ENCODE peak calls at places on chromosomes 13 and 19, in four cellular contexts. One of them, this sample, is unnamed.

GRCh38 chr13:63497601-63498000 is 2082.0 kb upstream of the PCDH20 start:
- DNase-seq in IMR-90: peak; percentile 41
- DNase-seq in endothelial cell of umbilical vein: peak; percentile 4
- DNase-seq in K562: no peak
- DNase-seq in this sample: no peak

GRCh38 chr13:27406178-27406939 is 18.1 kb upstream of the GTF3A start:
- DNase-seq in IMR-90: peak; percentile 49
- DNase-seq in endothelial cell of umbilical vein: peak; percentile 47
- DNase-seq in K562: peak; percentile 30
- DNase-seq in this sample: no peak

GRCh38 chr19:13995878-13996765 is 10.0 kb downstream of the RFX1 start:
- DNase-seq in IMR-90: no peak
- DNase-seq in endothelial cell of umbilical vein: no peak
- DNase-seq in K562: no peak
- DNase-seq in this sample: no peak

GRCh38 chr19:38250821-38251563 is 5.2 kb downstream of the PPP1R14A start:
- DNase-seq in IMR-90: no peak
- DNase-seq in endothelial cell of umbilical vein: no peak
- DNase-seq in K562: no peak
- DNase-seq in this sample: no peak

GRCh38 chr19:38676023-38676877 is 28.8 kb downstream of the ACTN4 start:
- DNase-seq in IMR-90: peak; percentile 78
- DNase-seq in endothelial cell of umbilical vein: peak; percentile 47
- DNase-seq in K562: peak; percentile 95
- DNase-seq in this sample: no peak

GRCh38 chr13:39058040-39058439 is 19.8 kb downstream of the NHLRC3 start:
- DNase-seq in IMR-90: no peak
- DNase-seq in endothelial cell of umbilical vein: no peak
- DNase-seq in K562: no peak
- DNase-seq in this sample: no peak

GRCh38 chr19:34457446-34457845 is 24.1 kb upstream of the WTIP start:
- DNase-seq in IMR-90: no peak
- DNase-seq in endothelial cell of umbilical vein: no peak
- DNase-seq in K562: no peak
- DNase-seq in this sample: no peak

GRCh38 chr13:28613562-28613961 is 45.4 kb upstream of the POMP start:
- DNase-seq in IMR-90: no peak
- DNase-seq in endothelial cell of umbilical vein: no peak
- DNase-seq in K562: no peak
- DNase-seq in this sample: no peak

GRCh38 chr13:113616991-113617749 is 32.6 kb downstream of the TFDP1 start:
- DNase-seq in IMR-90: peak; percentile 72
- DNase-seq in endothelial cell of umbilical vein: no peak
- DNase-seq in K562: no peak
- DNase-seq in this sample: no peak

GRCh38 chr19:31128291-31128690 is 220.9 kb downstream of the TSHZ3 start:
- DNase-seq in IMR-90: no peak
- DNase-seq in endothelial cell of umbilical vein: no peak
- DNase-seq in K562: no peak
- DNase-seq in this sample: no peak
- H3K9me1 ChIP-seq in IMR-90: peaks cover 9% of the 10 kb centered on the region
- H3K9me1 ChIP-seq in endothelial cell of umbilical vein: no peaks in the 10 kb centered on the region
- H3K9me1 ChIP-seq in K562: no peaks in the 10 kb centered on the region
- H3K9me1 ChIP-seq in this sample: no peaks in the 10 kb centered on the region

DNA sequence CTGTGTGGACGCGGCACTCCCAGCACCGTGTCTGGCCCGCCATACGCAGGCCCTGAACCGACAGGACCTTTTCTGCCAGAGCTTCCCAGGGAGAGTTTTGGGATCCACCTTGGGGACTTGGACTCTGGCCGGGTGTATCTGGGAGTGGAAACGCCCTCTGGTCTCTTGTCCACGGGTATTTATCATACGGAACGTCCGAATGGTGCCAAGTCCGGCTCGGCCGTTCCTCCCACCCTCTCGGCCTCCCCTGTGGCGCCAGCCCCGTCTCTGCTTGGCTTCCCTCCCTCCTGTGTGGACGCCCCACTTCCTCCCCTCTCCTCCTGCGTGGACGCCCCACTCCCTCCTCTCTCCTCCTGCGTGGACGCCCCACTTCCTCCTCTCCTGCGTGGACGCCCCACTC is 12.1 kb downstream of the HCN2 start:
- DNase-seq in IMR-90: no peak
- DNase-seq in endothelial cell of umbilical vein: no peak
- DNase-seq in K562: no peak
- DNase-seq in this sample: no peak
- H3K9me1 ChIP-seq in IMR-90: no peaks in the 10 kb centered on the region
- H3K9me1 ChIP-seq in endothelial cell of umbilical vein: no peaks in the 10 kb centered on the region
- H3K9me1 ChIP-seq in K562: no peaks in the 10 kb centered on the region
- H3K9me1 ChIP-seq in this sample: no peaks in the 10 kb centered on the region

DNA sequence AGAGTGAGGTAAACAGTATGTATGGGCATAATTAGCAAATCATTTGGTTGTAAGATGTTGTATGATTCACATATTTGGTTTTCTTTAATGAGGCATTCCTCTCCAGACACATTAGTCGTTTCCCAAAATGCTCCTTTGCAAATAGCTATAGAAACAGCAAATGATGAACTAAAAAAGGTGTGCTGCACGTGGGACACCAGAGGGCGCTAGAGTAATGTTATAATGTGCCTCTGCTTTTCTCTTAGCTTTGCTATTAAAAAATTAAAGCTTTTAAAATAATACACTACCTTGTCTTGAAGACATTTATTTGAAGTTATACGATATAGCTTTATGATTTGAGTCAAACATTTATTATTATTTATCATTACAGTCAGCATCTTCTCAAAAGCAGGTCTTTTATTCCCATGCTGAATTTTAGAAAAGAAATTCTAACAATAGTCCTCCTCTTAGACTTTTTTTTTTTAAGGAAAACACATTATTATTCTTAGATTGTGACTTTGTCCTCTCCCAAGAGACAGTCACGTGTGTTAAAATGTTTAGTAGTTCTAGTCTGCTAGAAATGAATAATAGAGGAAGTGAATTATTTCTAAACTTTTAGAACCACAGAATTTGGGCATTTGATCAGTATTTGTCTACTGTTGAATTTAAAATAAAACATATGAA is 121.6 kb upstream of the FRY start:
- DNase-seq in IMR-90: peak; percentile 70
- DNase-seq in endothelial cell of umbilical vein: peak; percentile 68
- DNase-seq in K562: peak; percentile 12
- DNase-seq in this sample: peak; percentile 9
- H3K9me1 ChIP-seq in IMR-90: no peaks in the 10 kb centered on the region
- H3K9me1 ChIP-seq in endothelial cell of umbilical vein: no peaks in the 10 kb centered on the region
- H3K9me1 ChIP-seq in K562: no peaks in the 10 kb centered on the region
- H3K9me1 ChIP-seq in this sample: no peaks in the 10 kb centered on the region

DNA sequence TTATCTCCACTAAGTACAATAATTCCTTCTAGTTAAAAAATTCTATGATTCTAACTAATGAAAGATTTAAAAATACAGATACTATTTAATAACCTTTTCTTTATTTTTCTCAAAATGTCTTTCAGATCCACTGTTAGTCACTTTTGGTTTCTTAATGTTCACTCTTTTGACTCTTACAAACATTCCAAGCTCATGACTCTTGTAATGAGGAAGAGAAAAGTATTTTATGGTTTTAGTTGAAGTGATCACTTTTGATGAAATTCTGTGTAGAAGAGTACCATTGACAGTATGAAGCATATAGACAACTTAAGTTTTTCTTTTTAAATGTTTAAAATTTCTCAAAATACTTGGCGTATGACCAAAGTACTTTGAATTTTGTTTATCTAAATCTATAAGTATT is 27.8 kb downstream of the COG3 start:
- DNase-seq in IMR-90: peak; percentile 79
- DNase-seq in endothelial cell of umbilical vein: no peak
- DNase-seq in K562: no peak
- DNase-seq in this sample: no peak
- H3K9me1 ChIP-seq in IMR-90: peaks cover 8% of the 10 kb centered on the region
- H3K9me1 ChIP-seq in endothelial cell of umbilical vein: no peaks in the 10 kb centered on the region
- H3K9me1 ChIP-seq in K562: no peaks in the 10 kb centered on the region
- H3K9me1 ChIP-seq in this sample: no peaks in the 10 kb centered on the region

DNA sequence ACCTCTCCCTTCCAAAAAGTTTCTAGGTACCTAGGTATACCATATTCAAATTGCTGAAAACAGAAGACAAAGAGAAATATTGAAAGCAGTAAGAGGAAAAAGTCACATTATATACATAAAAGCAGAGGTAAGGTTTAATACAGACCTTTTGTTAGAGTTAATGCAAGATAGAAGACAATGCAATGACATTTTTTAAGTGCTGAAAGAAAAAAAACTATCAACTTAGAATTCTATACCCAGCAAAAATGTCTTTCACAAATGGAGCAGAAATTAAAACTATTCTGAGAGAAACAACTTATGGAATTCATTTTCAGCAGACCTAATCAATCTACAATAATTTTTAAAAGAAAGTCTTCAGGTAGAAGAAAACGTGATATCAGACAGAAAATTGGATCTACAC is 77.2 kb downstream of the CRYL1 start:
- DNase-seq in IMR-90: no peak
- DNase-seq in endothelial cell of umbilical vein: no peak
- DNase-seq in K562: no peak
- DNase-seq in this sample: no peak
- H3K9me1 ChIP-seq in IMR-90: no peaks in the 10 kb centered on the region
- H3K9me1 ChIP-seq in endothelial cell of umbilical vein: no peaks in the 10 kb centered on the region
- H3K9me1 ChIP-seq in K562: no peaks in the 10 kb centered on the region
- H3K9me1 ChIP-seq in this sample: no peaks in the 10 kb centered on the region

GRCh38 chr13:69319659-69320058 is 788.0 kb upstream of the ATXN8OS start:
- DNase-seq in IMR-90: no peak
- DNase-seq in endothelial cell of umbilical vein: no peak
- DNase-seq in K562: no peak
- DNase-seq in this sample: no peak
- H3K9me1 ChIP-seq in IMR-90: no peaks in the 10 kb centered on the region
- H3K9me1 ChIP-seq in endothelial cell of umbilical vein: no peaks in the 10 kb centered on the region
- H3K9me1 ChIP-seq in K562: no peaks in the 10 kb centered on the region
- H3K9me1 ChIP-seq in this sample: no peaks in the 10 kb centered on the region

GRCh38 chr13:84823528-84823927 is 941.3 kb upstream of the SLITRK1 start:
- DNase-seq in IMR-90: no peak
- DNase-seq in endothelial cell of umbilical vein: no peak
- DNase-seq in K562: no peak
- DNase-seq in this sample: no peak
- H3K9me1 ChIP-seq in IMR-90: no peaks in the 10 kb centered on the region
- H3K9me1 ChIP-seq in endothelial cell of umbilical vein: no peaks in the 10 kb centered on the region
- H3K9me1 ChIP-seq in K562: no peaks in the 10 kb centered on the region
- H3K9me1 ChIP-seq in this sample: no peaks in the 10 kb centered on the region

GRCh38 chr13:44837250-44837649 is 152.0 kb downstream of the NUFIP1 start:
- DNase-seq in IMR-90: peak; percentile 78
- DNase-seq in endothelial cell of umbilical vein: peak; percentile 72
- DNase-seq in K562: no peak
- DNase-seq in this sample: no peak
- H3K9me1 ChIP-seq in IMR-90: peaks cover 10% of the 10 kb centered on the region
- H3K9me1 ChIP-seq in endothelial cell of umbilical vein: no peaks in the 10 kb centered on the region
- H3K9me1 ChIP-seq in K562: no peaks in the 10 kb centered on the region
- H3K9me1 ChIP-seq in this sample: no peaks in the 10 kb centered on the region